ENCODE peak calls at places on chromosome 21, in four cellular contexts. T is tibial nerve, A is caudate nucleus, U is ureter. E is an unnamed sample.

GRCh38 chr21:33419538-33420123 is 16.4 kb downstream of the IFNGR2 start:
- DNase-seq in T (no peak), A (no peak), U (no peak), E (no peak)

GRCh38 chr21:46291561-46291960 is 5.4 kb downstream of the YBEY start:
- DNase-seq in U (no peak), A (no peak), T (no peak), E (no peak)

GRCh38 chr21:43206231-43207042 is 37.6 kb downstream of the CRYAA start:
- DNase-seq in A (no peak), T (peak), U (peak), E (no peak)

GRCh38 chr21:35575280-35575915 is 484.9 kb downstream of the SETD4 start:
- DNase-seq in A (no peak), T (no peak), U (no peak), E (no peak)

GRCh38 chr21:14080040-14080763 is 130.6 kb downstream of the LIPI start:
- DNase-seq in A (no peak), T (no peak), U (no peak), E (no peak)

GRCh38 chr21:26962516-26963305 is 4.2 kb downstream of the ADAMTS5 start:
- DNase-seq in A (no peak), T (no peak), U (no peak), E (no peak)

GRCh38 chr21:36134820-36135390 is at the start of gene CBR3:
- DNase-seq in U (peak), T (peak), A (no peak), E (no peak)

GRCh38 chr21:41816583-41817165 is 49.8 kb upstream of the RIPK4 start:
- DNase-seq in A (peak), T (peak), U (peak), E (peak)

GRCh38 chr21:45935628-45936027 is 45.9 kb upstream of the COL6A1 start:
- DNase-seq in T (no peak), A (no peak), U (no peak), E (peak)

E was measured in DND-41.